ENCODE peak calls at places on chromosomes 3 and 15, in four cellular contexts. L is DMS 273 treated with DMSO at 0.1 percent for 48 hours, Y is T-helper 2 cell, O is kidney glomerular epithelial cell. W is an unnamed sample.

GRCh38 chr15:56739964-56740640 is 6.8 kb upstream of the ZNF280D start:
- DNase-seq in L (no peak), O (no peak), Y (no peak), W (no peak)

GRCh38 chr3:38622336-38622735 is 27.2 kb downstream of the SCN5A start:
- DNase-seq in L (no peak), O (no peak), Y (no peak), W (no peak)

GRCh38 chr3:47012342-47013230 is 33.1 kb downstream of the NBEAL2 start:
- DNase-seq in Y (no peak), O (no peak), L (peak), W (peak)

GRCh38 chr3:159814161-159814560 is 174.5 kb upstream of the IL12A start:
- DNase-seq in O (no peak), Y (no peak), L (no peak), W (peak)

GRCh38 chr3:20054549-20054987 is 14.3 kb downstream of the KAT2B start:
- DNase-seq in L (peak), Y (peak), O (peak), W (peak)

GRCh38 chr15:98884894-98885293 is 122.7 kb downstream of the PGPEP1L start:
- DNase-seq in O (no peak), Y (no peak), L (no peak), W (peak)

GRCh38 chr15:80739919-80740318 is 39.3 kb upstream of the CEMIP start:
- DNase-seq in L (no peak), Y (no peak), O (no peak), W (no peak)

GRCh38 chr3:8575364-8576104 is 69.1 kb downstream of the SSUH2 start:
- DNase-seq in L (no peak), O (peak), Y (no peak), W (no peak)

GRCh38 chr15:43998607-43999006 is 171.8 kb downstream of the WDR76 start:
- DNase-seq in Y (no peak), L (no peak), O (peak), W (no peak)

GRCh38 chr3:176939022-176939817 is 258.1 kb downstream of the TBL1XR1 start:
- DNase-seq in L (peak), O (peak), Y (no peak), W (peak)

GRCh38 chr3:105691053-105691452 is 177.8 kb downstream of the CBLB start:
- DNase-seq in Y (no peak), O (no peak), L (no peak), W (no peak)

GRCh38 chr15:84947947-84948830 is 33.5 kb upstream of the PDE8A start:
- DNase-seq in O (peak), L (no peak), Y (no peak), W (no peak)

GRCh38 chr3:168422843-168423242 is 327.1 kb upstream of the GOLIM4 start:
- DNase-seq in Y (no peak), O (no peak), L (no peak), W (no peak)

GRCh38 chr3:67044295-67044694 is 46.2 kb downstream of the KBTBD8 start:
- DNase-seq in L (no peak), Y (no peak), O (no peak), W (no peak)

GRCh38 chr3:127556565-127556964 is 34.0 kb downstream of the TPRA1 start:
- DNase-seq in L (no peak), Y (no peak), O (no peak), W (no peak)

GRCh38 chr3:23865595-23866396 is 51.0 kb downstream of the NKIRAS1 start:
- DNase-seq in O (peak), L (no peak), Y (no peak), W (peak)

GRCh38 chr15:52491460-52491859 is 37.2 kb downstream of the MYO5A start:
- DNase-seq in O (no peak), Y (no peak), L (no peak), W (no peak)

GRCh38 chr3:144272715-144273114 is 301.1 kb downstream of the DIPK2A start:
- DNase-seq in O (peak), L (no peak), Y (no peak), W (no peak)

GRCh38 chr15:67613708-67614107 is 71.2 kb downstream of the MAP2K5 start:
- DNase-seq in L (no peak), O (no peak), Y (no peak), W (no peak)

GRCh38 chr3:162435750-162436149 is 939.1 kb downstream of the OTOL1 start:
- DNase-seq in Y (no peak), O (no peak), L (no peak), W (no peak)

GRCh38 chr3:132246212-132246611 is 71.0 kb upstream of the ACP3 start:
- DNase-seq in L (no peak), O (no peak), Y (no peak), W (no peak)

GRCh38 chr3:30342319-30343060 is 263.9 kb upstream of the TGFBR2 start:
- DNase-seq in O (peak), L (no peak), Y (no peak), W (no peak)

GRCh38 chr3:43620953-43621405 is 832 bp downstream of the ANO10 start:
- DNase-seq in L (no peak), Y (no peak), O (no peak), W (no peak)

GRCh38 chr3:151895881-151896661 is 22.6 kb downstream of the SUCNR1 start:
- DNase-seq in L (no peak), O (no peak), Y (no peak), W (no peak)

GRCh38 chr3:197465996-197466549 is 89.7 kb downstream of the BDH1 start:
- DNase-seq in O (no peak), L (peak), Y (no peak), W (no peak)

GRCh38 chr3:112635674-112636073 is 5.3 kb downstream of the CCDC80 start:
- DNase-seq in O (peak), Y (no peak), L (no peak), W (no peak)

GRCh38 chr15:35595656-35596055 is 49.7 kb upstream of the DPH6 start:
- DNase-seq in L (no peak), Y (no peak), O (no peak), W (no peak)

GRCh38 chr3:35335703-35336102 is 303.6 kb upstream of the ARPP21 start:
- DNase-seq in Y (no peak), L (no peak), O (peak), W (no peak)

GRCh38 chr15:78192826-78193594 is 41.4 kb downstream of the ACSBG1 start:
- DNase-seq in Y (no peak), O (no peak), L (no peak), W (no peak)

W was measured in NCI-H2029.